ENCODE peak calls at places on chromosome X, in six cellular contexts. Z is stimulated activated CD8-positive, alpha-beta memory T cell treated with anti-CD3 and anti-CD28 coated beads, Interleukin-7, amount 100 ng/mL, for 24 hours; S is KBM-7; W is DMS 273 treated with DMSO at 0.1 percent for 48 hours; D is naive thymus-derived CD8-positive, alpha-beta T cell; O is T-helper 1 cell. K is an unnamed sample.

GRCh38 chrX:45322820-45323219 is 122.1 kb upstream of the DIPK2B start:
- DNase-seq in Z (no peak), S (no peak), W (no peak), D (no peak), O (no peak), K (no peak)

GRCh38 chrX:267771-268261 is 13.4 kb upstream of the PLCXD1 start:
- DNase-seq in Z (no peak), S (no peak), W (no peak), D (peak), O (no peak), K (no peak)

GRCh38 chrX:142184756-142185602 is 20.1 kb downstream of the MAGEC2 start:
- DNase-seq in Z (no peak), S (no peak), W (no peak), D (no peak), O (no peak), K (no peak)

GRCh38 chrX:68927178-68927577 is 98.4 kb downstream of the EFNB1 start:
- DNase-seq in Z (no peak), S (no peak), W (no peak), D (no peak), O (no peak), K (no peak)

GRCh38 chrX:152968193-152968592 is 25.7 kb downstream of the PNMA5 start:
- DNase-seq in Z (no peak), S (no peak), W (no peak), D (no peak), O (no peak), K (no peak)

GRCh38 chrX:120726294-120726693 is 96.4 kb upstream of the C1GALT1C1 start:
- DNase-seq in Z (no peak), S (peak), W (no peak), D (no peak), O (no peak), K (no peak)

GRCh38 chrX:110086916-110087484 is 84.1 kb downstream of the TMEM164 start:
- DNase-seq in Z (no peak), S (no peak), W (no peak), D (no peak), O (no peak), K (no peak)

GRCh38 chrX:110992611-110993010 is 103.4 kb upstream of the PAK3 start:
- DNase-seq in Z (no peak), S (peak), W (no peak), D (no peak), O (peak), K (peak)

GRCh38 chrX:78075787-78076389 is 28.2 kb upstream of the PGK1 start:
- DNase-seq in Z (no peak), S (no peak), W (no peak), D (no peak), O (no peak), K (no peak)

GRCh38 chrX:74015379-74016019 is 288.5 kb upstream of the ZCCHC13 start:
- DNase-seq in Z (peak), S (peak), W (peak), D (peak), O (peak), K (peak)

GRCh38 chrX:30965751-30966150 is 76.7 kb upstream of the TAB3 start:
- DNase-seq in Z (no peak), S (peak), W (no peak), D (no peak), O (no peak), K (no peak)

GRCh38 chrX:39814391-39814790 is 283.4 kb downstream of the BCOR start:
- DNase-seq in Z (no peak), S (peak), W (no peak), D (peak), O (peak), K (peak)

GRCh38 chrX:8960809-8961413 is 73.0 kb downstream of the FAM9B start:
- DNase-seq in Z (no peak), S (peak), W (no peak), D (no peak), O (no peak), K (no peak)

GRCh38 chrX:39174761-39175417 is 373.6 kb downstream of the MID1IP1 start:
- DNase-seq in Z (no peak), S (no peak), W (no peak), D (peak), O (no peak), K (no peak)

GRCh38 chrX:153673398-153674218 is at the start of gene PNCK:
- DNase-seq in Z (no peak), S (no peak), W (no peak), D (no peak), O (no peak), K (no peak)

GRCh38 chrX:17435476-17435875 is 60.5 kb downstream of the NHS start:
- DNase-seq in Z (no peak), S (no peak), W (no peak), D (no peak), O (no peak), K (no peak)

GRCh38 chrX:9677098-9677739 is 88.4 kb downstream of the GPR143 start:
- DNase-seq in Z (no peak), S (no peak), W (no peak), D (no peak), O (no peak), K (no peak)

GRCh38 chrX:13898084-13898483 is 81.2 kb upstream of the GPM6B start:
- DNase-seq in Z (no peak), S (peak), W (no peak), D (no peak), O (no peak), K (no peak)

GRCh38 chrX:5113128-5113527 is 1115.5 kb downstream of the NLGN4X start:
- DNase-seq in Z (no peak), S (peak), W (no peak), D (no peak), O (no peak), K (no peak)

GRCh38 chrX:9416562-9417319 is 48.1 kb upstream of the TBL1X start:
- DNase-seq in Z (no peak), S (no peak), W (no peak), D (no peak), O (no peak), K (no peak)

K was measured in NCI-H1694 treated with DMSO at 0.1 percent for 48 hours.